ENCODE peak calls at places on chromosomes 13 and 19, in nine cellular contexts. One of them, this sample, is unnamed.

GRCh38 chr13:46507978-46508377 is 45.0 kb upstream of the LRCH1 start:
- DNase-seq in Panc1: no peak
- DNase-seq in spleen: no peak
- DNase-seq in suprapubic skin: no peak
- DNase-seq in breast epithelium: no peak
- DNase-seq in sigmoid colon: no peak
- DNase-seq in transverse colon: no peak
- DNase-seq in esophagus muscularis mucosa: no peak
- DNase-seq in GM23338: no peak
- DNase-seq in this sample: no peak

GRCh38 chr19:46976845-46977320 is 42.8 kb upstream of the NPAS1 start:
- DNase-seq in Panc1: no peak
- DNase-seq in spleen: peak; percentile 67
- DNase-seq in suprapubic skin: peak; percentile 82
- DNase-seq in breast epithelium: no peak
- DNase-seq in sigmoid colon: peak; percentile 73
- DNase-seq in transverse colon: no peak
- DNase-seq in esophagus muscularis mucosa: no peak
- DNase-seq in GM23338: peak; percentile 70
- DNase-seq in this sample: peak; percentile 43

GRCh38 chr19:50791594-50792245 is 1.5 kb downstream of the ACP4 start:
- DNase-seq in Panc1: no peak
- DNase-seq in spleen: no peak
- DNase-seq in suprapubic skin: no peak
- DNase-seq in breast epithelium: no peak
- DNase-seq in sigmoid colon: no peak
- DNase-seq in transverse colon: no peak
- DNase-seq in esophagus muscularis mucosa: no peak
- DNase-seq in GM23338: no peak
- DNase-seq in this sample: no peak

GRCh38 chr13:28494537-28494860 is 429 bp downstream of the FLT1 start:
- DNase-seq in Panc1: no peak
- DNase-seq in spleen: no peak
- DNase-seq in suprapubic skin: no peak
- DNase-seq in breast epithelium: no peak
- DNase-seq in sigmoid colon: no peak
- DNase-seq in transverse colon: no peak
- DNase-seq in esophagus muscularis mucosa: no peak
- DNase-seq in GM23338: no peak
- DNase-seq in this sample: no peak

GRCh38 chr13:101401196-101401595 is 15.1 kb downstream of the NALCN start:
- DNase-seq in Panc1: no peak
- DNase-seq in spleen: no peak
- DNase-seq in suprapubic skin: no peak
- DNase-seq in breast epithelium: no peak
- DNase-seq in sigmoid colon: no peak
- DNase-seq in transverse colon: no peak
- DNase-seq in esophagus muscularis mucosa: no peak
- DNase-seq in GM23338: no peak
- DNase-seq in this sample: no peak

GRCh38 chr19:56314018-56314583 is 538 bp downstream of the ZSCAN5A start:
- DNase-seq in Panc1: no peak
- DNase-seq in spleen: no peak
- DNase-seq in suprapubic skin: no peak
- DNase-seq in breast epithelium: no peak
- DNase-seq in sigmoid colon: no peak
- DNase-seq in transverse colon: no peak
- DNase-seq in esophagus muscularis mucosa: no peak
- DNase-seq in GM23338: peak; percentile 63
- DNase-seq in this sample: no peak

GRCh38 chr19:43476606-43477005 is 11.2 kb upstream of the LYPD3 start:
- DNase-seq in Panc1: no peak
- DNase-seq in spleen: no peak
- DNase-seq in suprapubic skin: no peak
- DNase-seq in breast epithelium: no peak
- DNase-seq in sigmoid colon: no peak
- DNase-seq in transverse colon: no peak
- DNase-seq in esophagus muscularis mucosa: no peak
- DNase-seq in GM23338: no peak
- DNase-seq in this sample: no peak

GRCh38 chr13:42553098-42554046 is 20.6 kb upstream of the TNFSF11 start:
- DNase-seq in Panc1: no peak
- DNase-seq in spleen: no peak
- DNase-seq in suprapubic skin: no peak
- DNase-seq in breast epithelium: no peak
- DNase-seq in sigmoid colon: no peak
- DNase-seq in transverse colon: no peak
- DNase-seq in esophagus muscularis mucosa: no peak
- DNase-seq in GM23338: no peak
- DNase-seq in this sample: no peak

GRCh38 chr19:49453757-49454248 is 778 bp downstream of the ALDH16A1 start:
- DNase-seq in Panc1: no peak
- DNase-seq in spleen: no peak
- DNase-seq in suprapubic skin: no peak
- DNase-seq in breast epithelium: no peak
- DNase-seq in sigmoid colon: no peak
- DNase-seq in transverse colon: no peak
- DNase-seq in esophagus muscularis mucosa: no peak
- DNase-seq in GM23338: no peak
- DNase-seq in this sample: no peak

GRCh38 chr19:47375694-47376588 is 26.8 kb downstream of the DHX34 start:
- DNase-seq in Panc1: no peak
- DNase-seq in spleen: no peak
- DNase-seq in suprapubic skin: no peak
- DNase-seq in breast epithelium: no peak
- DNase-seq in sigmoid colon: no peak
- DNase-seq in transverse colon: no peak
- DNase-seq in esophagus muscularis mucosa: no peak
- DNase-seq in GM23338: no peak
- DNase-seq in this sample: no peak

DNA sequence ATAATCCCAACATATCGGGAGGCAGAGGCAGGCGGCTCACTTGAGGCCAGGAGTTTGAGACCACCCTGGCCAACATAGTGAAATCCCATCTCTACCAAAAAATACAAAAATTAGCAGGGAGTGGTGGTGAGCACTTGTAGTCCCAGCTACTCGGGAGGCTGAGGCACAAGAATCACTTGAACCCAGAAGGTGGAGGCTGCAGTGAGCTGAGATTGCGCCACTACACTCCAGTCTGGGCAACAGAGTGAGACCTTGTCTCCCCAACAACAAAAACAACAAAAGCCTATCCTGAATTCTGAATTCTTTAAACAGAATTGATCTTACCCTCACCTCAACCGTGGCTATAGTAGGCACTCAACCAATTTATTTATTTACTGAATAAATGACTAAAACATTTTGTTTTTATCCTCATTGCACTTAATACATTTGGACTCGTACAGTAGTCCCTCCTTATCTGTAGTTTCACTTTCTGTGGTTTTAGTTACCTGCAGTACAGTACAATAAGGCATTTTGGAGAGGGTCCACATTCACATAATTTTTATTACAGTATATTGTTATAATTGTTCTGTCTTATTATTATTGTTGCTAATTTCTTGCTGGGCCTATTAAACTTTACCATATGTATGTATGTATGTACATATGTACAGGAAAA is 98.8 kb downstream of the TBC1D4 start:
- DNase-seq in Panc1: no peak
- DNase-seq in spleen: no peak
- DNase-seq in suprapubic skin: no peak
- DNase-seq in breast epithelium: no peak
- DNase-seq in sigmoid colon: no peak
- DNase-seq in transverse colon: no peak
- DNase-seq in esophagus muscularis mucosa: no peak
- DNase-seq in GM23338: no peak
- DNase-seq in this sample: no peak
- H3K4me3 ChIP-seq in Panc1: no peak overlapping the region
- H3K4me3 ChIP-seq in spleen: no peak overlapping the region
- H3K4me3 ChIP-seq in suprapubic skin: no peak overlapping the region
- H3K4me3 ChIP-seq in breast epithelium: no peak overlapping the region
- H3K4me3 ChIP-seq in sigmoid colon: no peak overlapping the region
- H3K4me3 ChIP-seq in transverse colon: no peak overlapping the region
- H3K4me3 ChIP-seq in esophagus muscularis mucosa: no peak overlapping the region
- H3K4me3 ChIP-seq in GM23338: no peak overlapping the region
- H3K4me3 ChIP-seq in this sample: no peak overlapping the region

DNA sequence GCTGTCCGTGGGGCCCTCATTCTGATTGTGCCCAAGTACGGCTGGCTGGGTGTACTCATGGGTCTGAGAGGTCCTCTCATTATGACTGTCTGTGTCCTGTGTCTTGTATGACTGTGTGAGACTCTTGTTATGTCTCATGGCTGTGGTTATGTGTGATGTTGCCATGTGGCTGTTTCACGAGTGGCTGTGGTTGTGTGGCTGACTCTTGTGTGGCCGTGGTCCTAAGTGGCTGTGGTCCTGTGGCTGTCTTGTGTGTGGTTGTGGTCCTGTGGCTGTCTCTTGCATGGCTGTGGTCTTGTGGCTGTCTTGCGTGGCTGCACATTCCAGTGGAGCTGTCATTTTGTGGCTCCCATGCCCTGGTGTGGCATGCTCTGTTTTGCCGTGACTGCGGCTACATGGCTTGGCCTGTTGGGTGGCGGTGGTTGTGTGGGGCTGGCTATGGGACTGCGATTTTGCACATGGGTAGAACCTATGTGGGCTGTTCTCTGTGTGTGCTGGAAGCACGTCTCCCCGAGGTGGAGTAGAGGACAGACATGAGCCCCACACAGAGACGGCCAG is 2.5 kb downstream of the LYL1 start:
- DNase-seq in Panc1: no peak
- DNase-seq in spleen: peak; percentile 82
- DNase-seq in suprapubic skin: no peak
- DNase-seq in breast epithelium: no peak
- DNase-seq in sigmoid colon: no peak
- DNase-seq in transverse colon: no peak
- DNase-seq in esophagus muscularis mucosa: no peak
- DNase-seq in GM23338: no peak
- DNase-seq in this sample: no peak
- TF ChIP-seq POLR2AphosphoS5 in Panc1: no peak
- TF ChIP-seq POLR2AphosphoS5 in spleen: peak; percentile 41
- TF ChIP-seq POLR2AphosphoS5 in suprapubic skin: no peak
- TF ChIP-seq POLR2AphosphoS5 in breast epithelium: no peak
- TF ChIP-seq POLR2AphosphoS5 in sigmoid colon: no peak
- TF ChIP-seq POLR2AphosphoS5 in transverse colon: no peak
- TF ChIP-seq POLR2AphosphoS5 in esophagus muscularis mucosa: no peak
- TF ChIP-seq POLR2AphosphoS5 in GM23338: no peak
- TF ChIP-seq POLR2AphosphoS5 in this sample: no peak

GRCh38 chr13:83182845-83183244 is 699.4 kb downstream of the SLITRK1 start:
- DNase-seq in Panc1: no peak
- DNase-seq in spleen: no peak
- DNase-seq in suprapubic skin: no peak
- DNase-seq in breast epithelium: no peak
- DNase-seq in sigmoid colon: no peak
- DNase-seq in transverse colon: no peak
- DNase-seq in esophagus muscularis mucosa: no peak
- DNase-seq in GM23338: no peak
- DNase-seq in this sample: no peak

GRCh38 chr13:83190020-83190419 is 692.3 kb downstream of the SLITRK1 start:
- DNase-seq in Panc1: no peak
- DNase-seq in spleen: no peak
- DNase-seq in suprapubic skin: no peak
- DNase-seq in breast epithelium: no peak
- DNase-seq in sigmoid colon: no peak
- DNase-seq in transverse colon: no peak
- DNase-seq in esophagus muscularis mucosa: no peak
- DNase-seq in GM23338: no peak
- DNase-seq in this sample: no peak

GRCh38 chr13:83183439-83184149 is 698.7 kb downstream of the SLITRK1 start:
- DNase-seq in Panc1: no peak
- DNase-seq in spleen: no peak
- DNase-seq in suprapubic skin: no peak
- DNase-seq in breast epithelium: no peak
- DNase-seq in sigmoid colon: no peak
- DNase-seq in transverse colon: no peak
- DNase-seq in esophagus muscularis mucosa: no peak
- DNase-seq in GM23338: no peak
- DNase-seq in this sample: no peak

GRCh38 chr13:83184150-83184475 is 698.2 kb downstream of the SLITRK1 start:
- DNase-seq in Panc1: no peak
- DNase-seq in spleen: no peak
- DNase-seq in suprapubic skin: no peak
- DNase-seq in breast epithelium: no peak
- DNase-seq in sigmoid colon: no peak
- DNase-seq in transverse colon: no peak
- DNase-seq in esophagus muscularis mucosa: no peak
- DNase-seq in GM23338: no peak
- DNase-seq in this sample: no peak

GRCh38 chr13:83184819-83185218 is 697.5 kb downstream of the SLITRK1 start:
- DNase-seq in Panc1: no peak
- DNase-seq in spleen: no peak
- DNase-seq in suprapubic skin: no peak
- DNase-seq in breast epithelium: no peak
- DNase-seq in sigmoid colon: no peak
- DNase-seq in transverse colon: no peak
- DNase-seq in esophagus muscularis mucosa: no peak
- DNase-seq in GM23338: no peak
- DNase-seq in this sample: no peak
- H3K4me1 ChIP-seq in Panc1: no peaks in the 10 kb centered on the region
- H3K4me1 ChIP-seq in spleen: no peaks in the 10 kb centered on the region
- H3K4me1 ChIP-seq in suprapubic skin: no peaks in the 10 kb centered on the region
- H3K4me1 ChIP-seq in breast epithelium: no peaks in the 10 kb centered on the region
- H3K4me1 ChIP-seq in sigmoid colon: no peaks in the 10 kb centered on the region
- H3K4me1 ChIP-seq in transverse colon: no peaks in the 10 kb centered on the region
- H3K4me1 ChIP-seq in esophagus muscularis mucosa: no peaks in the 10 kb centered on the region
- H3K4me1 ChIP-seq in GM23338: no peaks in the 10 kb centered on the region
- H3K4me1 ChIP-seq in this sample: no peaks in the 10 kb centered on the region

GRCh38 chr13:75764251-75764650 is 128.1 kb downstream of the LMO7 start:
- DNase-seq in Panc1: no peak
- DNase-seq in spleen: no peak
- DNase-seq in suprapubic skin: no peak
- DNase-seq in breast epithelium: no peak
- DNase-seq in sigmoid colon: no peak
- DNase-seq in transverse colon: no peak
- DNase-seq in esophagus muscularis mucosa: no peak
- DNase-seq in GM23338: no peak
- DNase-seq in this sample: no peak
- H3K4me3 ChIP-seq in Panc1: no peak overlapping the region
- H3K4me3 ChIP-seq in spleen: no peak overlapping the region
- H3K4me3 ChIP-seq in suprapubic skin: no peak overlapping the region
- H3K4me3 ChIP-seq in breast epithelium: no peak overlapping the region
- H3K4me3 ChIP-seq in sigmoid colon: no peak overlapping the region
- H3K4me3 ChIP-seq in transverse colon: no peak overlapping the region
- H3K4me3 ChIP-seq in esophagus muscularis mucosa: no peak overlapping the region
- H3K4me3 ChIP-seq in GM23338: no peak overlapping the region
- H3K4me3 ChIP-seq in this sample: no peak overlapping the region

GRCh38 chr19:35276706-35277281 is 5.5 kb upstream of the HAMP start:
- DNase-seq in Panc1: no peak
- DNase-seq in spleen: no peak
- DNase-seq in suprapubic skin: no peak
- DNase-seq in breast epithelium: no peak
- DNase-seq in sigmoid colon: no peak
- DNase-seq in transverse colon: no peak
- DNase-seq in esophagus muscularis mucosa: no peak
- DNase-seq in GM23338: no peak
- DNase-seq in this sample: no peak
- TF ChIP-seq POLR2AphosphoS5 in Panc1: no peak
- TF ChIP-seq POLR2AphosphoS5 in spleen: no peak
- TF ChIP-seq POLR2AphosphoS5 in suprapubic skin: no peak
- TF ChIP-seq POLR2AphosphoS5 in breast epithelium: no peak
- TF ChIP-seq POLR2AphosphoS5 in sigmoid colon: no peak
- TF ChIP-seq POLR2AphosphoS5 in transverse colon: no peak
- TF ChIP-seq POLR2AphosphoS5 in esophagus muscularis mucosa: no peak
- TF ChIP-seq POLR2AphosphoS5 in GM23338: no peak
- TF ChIP-seq POLR2AphosphoS5 in this sample: no peak

This sample was measured in stomach.